ENCODE peak calls at places on chromosomes 6 and 20, in ten cellular contexts. W is RWPE1, K is fibroblast of the aortic adventitia, R is PC-9, N is AG10803, G is fibroblast of lung, S is bronchial epithelial cell, P is heart left ventricle, V is astrocyte, C is WTC11. Z is an unnamed sample.

GRCh38 chr6:19837511-19838441 is 606 bp downstream of the ID4 start:
- DNase-seq in N (peak), P (peak), C (peak), V (peak), G (peak), R (peak), W (no peak), K (peak), S (no peak), Z (no peak)

GRCh38 chr20:62769346-62770071 is 26.8 kb upstream of the MRGBP start:
- DNase-seq in C (no peak), V (no peak), N (no peak), K (no peak), R (no peak), S (no peak), G (no peak), W (no peak), P (no peak), Z (peak)

GRCh38 chr6:113842165-113842564 is 15.0 kb upstream of the MARCKS start:
- DNase-seq in K (peak), R (no peak), G (peak), N (peak), W (no peak), S (no peak), P (no peak), C (no peak), V (peak), Z (no peak)

GRCh38 chr20:17849901-17850673 is 118.5 kb downstream of the SNX5 start:
- DNase-seq in K (peak), V (peak), R (peak), W (peak), N (peak), G (peak), P (peak), C (no peak), S (peak), Z (peak)

GRCh38 chr6:170454512-170455285 is 98.4 kb downstream of the PSMB1 start:
- DNase-seq in N (no peak), W (no peak), V (no peak), C (no peak), G (no peak), K (no peak), S (no peak), R (no peak), P (no peak), Z (no peak)

GRCh38 chr6:11607381-11607780 is 69.8 kb downstream of the TMEM170B start:
- DNase-seq in C (no peak), S (no peak), R (no peak), W (no peak), P (peak), K (peak), V (peak), G (peak), N (peak), Z (no peak)

GRCh38 chr6:135604035-135604865 is 106.7 kb upstream of the AHI1 start:
- DNase-seq in R (no peak), C (no peak), G (no peak), V (no peak), P (no peak), N (no peak), S (no peak), K (no peak), W (no peak), Z (no peak)

GRCh38 chr6:49743427-49743826 is 761 bp downstream of the CRISP3 start:
- DNase-seq in W (no peak), C (no peak), G (no peak), S (no peak), K (no peak), V (no peak), R (no peak), P (no peak), N (no peak), Z (no peak)

GRCh38 chr20:57157106-57157691 is 109.2 kb downstream of the BMP7 start:
- DNase-seq in V (no peak), G (no peak), K (no peak), R (no peak), W (no peak), C (no peak), P (peak), S (no peak), N (no peak), Z (no peak)

GRCh38 chr20:49510562-49511117 is 28.2 kb upstream of the KCNB1 start:
- DNase-seq in K (peak), S (no peak), R (no peak), P (peak), N (peak), G (peak), V (peak), W (no peak), C (no peak), Z (no peak)

GRCh38 chr6:5435449-5435848 is 174.1 kb downstream of the FARS2 start:
- DNase-seq in P (no peak), G (peak), V (peak), K (peak), N (peak), S (no peak), C (no peak), W (no peak), R (no peak), Z (no peak)

GRCh38 chr6:39493174-39493573 is 170.7 kb upstream of the KCNK16 start:
- DNase-seq in R (no peak), S (peak), K (no peak), V (peak), G (peak), W (peak), P (no peak), C (no peak), N (peak), Z (no peak)

GRCh38 chr6:5695260-5696245 is 311.2 kb downstream of the NRN1 start:
- DNase-seq in S (peak), R (no peak), P (no peak), C (no peak), N (peak), G (peak), W (no peak), K (peak), V (peak), Z (no peak)

GRCh38 chr6:34600796-34601195 is 44.7 kb upstream of the SPDEF start:
- DNase-seq in S (no peak), K (no peak), R (no peak), N (no peak), P (no peak), V (no peak), C (no peak), G (no peak), W (no peak), Z (no peak)

GRCh38 chr6:53975966-53976610 is 135.2 kb upstream of the MLIP start:
- DNase-seq in K (peak), P (no peak), G (peak), N (peak), S (no peak), V (peak), W (no peak), C (no peak), R (no peak), Z (no peak)

GRCh38 chr6:466564-466963 is 75.0 kb downstream of the IRF4 start:
- DNase-seq in W (no peak), N (no peak), R (no peak), V (no peak), P (no peak), K (no peak), G (no peak), S (no peak), C (no peak), Z (no peak)

GRCh38 chr20:51579137-51579536 is 36.6 kb upstream of the NFATC2 start:
- DNase-seq in V (peak), N (peak), P (no peak), W (no peak), S (no peak), C (no peak), K (no peak), R (no peak), G (peak), Z (no peak)

GRCh38 chr6:137646506-137646905 is 152.3 kb upstream of the OLIG3 start:
- DNase-seq in V (no peak), N (peak), G (no peak), K (peak), P (no peak), R (no peak), W (no peak), C (no peak), S (no peak), Z (no peak)

GRCh38 chr20:15945301-15945700 is 627.9 kb downstream of the KIF16B start:
- DNase-seq in G (no peak), S (no peak), W (no peak), V (no peak), R (no peak), N (no peak), K (no peak), C (no peak), P (no peak), Z (no peak)

GRCh38 chr6:42304313-42304712 is 86.7 kb upstream of the MRPS10 start:
- DNase-seq in P (no peak), N (no peak), C (no peak), V (no peak), W (no peak), K (no peak), R (no peak), G (no peak), S (no peak), Z (no peak)

GRCh38 chr6:14189122-14189521 is 71.5 kb downstream of the CD83 start:
- DNase-seq in K (no peak), P (no peak), S (no peak), C (no peak), N (no peak), W (no peak), R (no peak), V (no peak), G (no peak), Z (no peak)

GRCh38 chr6:7978736-7979135 is 68.1 kb upstream of the TXNDC5 start:
- DNase-seq in P (no peak), R (no peak), W (no peak), S (no peak), N (no peak), V (peak), K (no peak), C (no peak), G (peak), Z (no peak)

GRCh38 chr6:44642870-44643522 is 255.5 kb downstream of the CDC5L start:
- DNase-seq in S (peak), R (no peak), G (peak), N (peak), V (peak), C (no peak), P (no peak), K (no peak), W (no peak), Z (peak)

GRCh38 chr20:62358171-62358719 is 8.9 kb downstream of the LAMA5 start:
- DNase-seq in N (no peak), K (no peak), R (peak), P (peak), S (no peak), V (no peak), W (no peak), C (no peak), G (no peak), Z (no peak)

GRCh38 chr6:139520321-139520768 is 145.9 kb upstream of the CITED2 start:
- DNase-seq in W (peak), S (peak), C (no peak), K (peak), P (no peak), V (no peak), R (no peak), G (no peak), N (no peak), Z (no peak)

GRCh38 chr6:35497571-35498406 is 910 bp upstream of the TEAD3 start:
- DNase-seq in K (peak), W (peak), P (peak), N (peak), G (peak), C (peak), S (peak), R (no peak), V (peak), Z (no peak)

GRCh38 chr20:51346686-51347485 is 195.6 kb downstream of the NFATC2 start:
- DNase-seq in W (peak), C (no peak), P (no peak), N (peak), G (peak), R (no peak), K (peak), S (peak), V (peak), Z (no peak)

GRCh38 chr20:59412896-59413295 is 112.5 kb downstream of the EDN3 start:
- DNase-seq in K (no peak), C (peak), V (no peak), N (no peak), R (no peak), S (no peak), P (no peak), G (no peak), W (no peak), Z (no peak)

DNA sequence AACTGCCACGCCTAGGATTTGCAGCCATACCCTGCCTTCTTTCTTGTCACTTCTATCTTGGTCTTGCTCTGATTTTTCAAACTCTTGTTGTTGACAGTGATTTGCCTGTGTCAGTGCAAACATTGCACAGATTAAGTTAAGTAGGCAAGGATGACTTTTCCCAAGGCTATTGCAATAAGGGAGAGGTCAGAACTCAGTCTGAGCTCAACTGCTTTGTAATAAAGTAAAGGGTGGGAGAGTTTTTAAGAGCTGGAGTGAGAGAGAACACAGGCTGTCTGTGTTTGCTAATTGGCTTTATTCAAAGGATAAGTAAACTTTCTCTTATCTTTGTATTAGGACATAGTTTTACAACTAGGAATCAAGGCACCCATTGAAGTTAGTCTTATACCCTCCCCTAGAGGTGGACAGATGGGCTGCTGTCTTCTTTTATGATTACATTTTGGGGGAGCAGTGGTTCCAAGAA is 448.6 kb downstream of the PHF3 start:
- DNase-seq in V (no peak), P (no peak), G (no peak), N (no peak), W (no peak), S (no peak), R (no peak), K (no peak), C (no peak), Z (no peak)
- TF ChIP-seq CTCF in V (no peak), P (no peak), G (no peak), N (no peak), W (no peak), S (no peak), R (no peak), K (no peak), C (no peak), Z (no peak)

GRCh38 chr6:168232989-168233874 is 86.3 kb downstream of the DACT2 start:
- DNase-seq in S (no peak), N (no peak), C (no peak), W (no peak), P (no peak), K (no peak), V (no peak), G (no peak), R (no peak), Z (no peak)
- TF ChIP-seq CTCF in S (no peak), N (no peak), C (no peak), W (no peak), P (no peak), K (no peak), V (no peak), G (no peak), R (no peak), Z (no peak)

DNA sequence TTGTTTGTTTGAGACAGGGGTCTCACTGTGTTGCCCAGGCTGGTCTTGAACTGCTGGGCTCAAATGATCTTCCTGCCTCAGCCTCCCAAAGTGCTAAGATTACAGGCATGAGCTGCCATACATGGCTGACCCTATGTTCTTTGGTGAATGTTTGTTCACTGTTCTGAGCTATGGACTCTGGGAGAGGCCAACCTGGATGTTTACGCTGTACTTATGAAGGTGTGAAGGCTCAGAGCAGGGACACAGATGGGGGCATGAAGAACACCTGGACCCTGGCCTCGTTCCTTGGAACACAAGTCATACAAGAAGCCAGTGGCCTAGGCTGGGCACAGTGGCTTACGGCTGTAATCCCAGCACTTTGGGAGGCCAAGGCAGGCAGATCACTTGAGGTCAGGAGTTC is 21.1 kb upstream of the CD24 start:
- DNase-seq in V (no peak), G (no peak), R (no peak), P (no peak), C (no peak), W (no peak), K (no peak), N (no peak), S (no peak), Z (no peak)
- TF ChIP-seq CTCF in V (no peak), G (no peak), R (no peak), P (no peak), C (no peak), W (no peak), K (no peak), N (no peak), S (no peak), Z (no peak)

DNA sequence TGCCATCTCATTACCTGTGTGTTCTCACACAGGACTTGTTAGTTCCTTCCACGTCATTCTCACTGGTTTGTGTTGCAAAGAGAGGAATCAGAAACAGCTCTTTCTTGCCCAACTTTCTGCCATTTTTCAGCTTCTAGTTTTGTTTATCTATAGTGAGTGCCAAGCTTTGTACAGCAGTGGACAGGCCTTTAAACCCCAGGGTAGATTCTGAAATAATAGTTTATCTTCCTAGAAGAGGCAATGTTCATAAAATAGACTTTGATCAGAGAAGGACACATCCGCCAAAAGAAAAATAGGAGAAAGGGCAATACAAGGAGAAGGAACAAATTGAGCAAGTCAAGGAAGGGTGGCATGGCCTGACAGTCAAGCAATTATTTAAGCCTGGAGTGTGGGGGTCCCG is 17.7 kb upstream of the TMEM30A start:
- DNase-seq in V (no peak), N (no peak), C (no peak), K (no peak), P (no peak), W (no peak), S (no peak), G (no peak), R (no peak), Z (no peak)
- TF ChIP-seq CTCF in V (no peak), N (no peak), C (no peak), K (no peak), P (no peak), W (no peak), S (no peak), G (no peak), R (no peak), Z (no peak)

DNA sequence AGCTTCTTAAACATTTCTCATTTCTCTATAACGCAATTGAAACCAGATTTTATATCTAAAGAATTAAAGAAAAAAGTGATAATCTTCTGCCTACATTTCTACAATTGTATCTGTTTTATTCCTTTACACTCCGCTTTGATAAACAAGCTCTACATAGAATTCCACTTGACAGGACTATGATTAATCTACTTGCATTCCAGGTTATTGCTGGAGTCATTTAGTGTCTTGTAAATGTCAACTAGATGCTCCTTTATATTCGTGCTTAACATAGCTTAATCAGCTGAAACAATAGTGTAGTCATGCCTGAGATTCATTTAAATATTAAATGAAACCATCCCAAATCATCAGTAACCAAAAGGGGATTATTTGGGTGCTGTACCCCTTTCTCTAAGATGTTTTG is 284.0 kb downstream of the TRDN start:
- DNase-seq in G (no peak), K (no peak), N (no peak), S (no peak), V (no peak), R (no peak), C (no peak), P (no peak), W (no peak), Z (no peak)
- TF ChIP-seq CTCF in G (no peak), K (no peak), N (no peak), S (no peak), V (no peak), R (no peak), C (no peak), P (no peak), W (no peak), Z (no peak)

DNA sequence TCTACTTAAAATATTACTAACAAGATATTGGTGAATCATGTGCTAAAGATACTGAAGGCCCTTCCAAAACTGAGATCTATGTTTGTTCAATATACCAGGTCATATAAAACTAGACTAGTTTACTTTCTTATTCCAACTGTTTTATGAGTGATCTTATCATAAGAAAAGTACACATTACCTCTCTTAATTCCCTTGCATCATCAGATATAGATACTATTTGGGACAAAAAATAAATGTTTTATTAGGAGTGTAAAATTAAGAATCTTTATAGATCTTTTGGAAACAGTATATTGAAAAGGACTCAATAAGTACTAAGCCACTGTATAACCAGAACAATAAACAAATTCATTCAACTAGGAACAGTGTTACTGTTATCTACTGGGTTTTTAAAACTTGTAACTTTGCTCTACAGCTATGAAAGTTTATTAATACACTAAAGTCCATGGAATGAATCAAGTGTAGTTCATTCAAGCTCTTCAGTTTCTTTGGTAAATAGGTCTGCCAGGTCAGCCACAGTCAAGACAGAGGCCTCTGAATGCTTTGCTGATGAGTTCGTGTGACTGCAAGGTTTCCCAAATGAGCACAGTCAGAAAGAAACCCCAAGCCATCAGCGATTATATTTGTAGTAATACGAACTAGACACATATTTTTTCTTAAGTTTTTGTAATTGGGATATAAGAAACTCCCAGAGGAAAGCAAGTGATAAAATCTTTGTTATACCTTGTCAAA is 71.8 kb upstream of the FBXO30 start:
- DNase-seq in S (no peak), R (no peak), P (no peak), G (peak), V (peak), C (no peak), K (peak), W (no peak), N (peak), Z (no peak)
- TF ChIP-seq CTCF in S (no peak), R (no peak), P (no peak), G (no peak), V (no peak), C (no peak), K (no peak), W (no peak), N (no peak), Z (no peak)

GRCh38 chr6:87472525-87473418 is at the start of gene SLC35A1:
- DNase-seq in K (peak), N (peak), V (peak), S (peak), P (peak), C (peak), R (peak), W (peak), G (peak), Z (peak)
- TF ChIP-seq CTCF in K (peak), N (no peak), V (no peak), S (no peak), P (peak), C (no peak), R (peak), W (no peak), G (peak), Z (peak)

DNA sequence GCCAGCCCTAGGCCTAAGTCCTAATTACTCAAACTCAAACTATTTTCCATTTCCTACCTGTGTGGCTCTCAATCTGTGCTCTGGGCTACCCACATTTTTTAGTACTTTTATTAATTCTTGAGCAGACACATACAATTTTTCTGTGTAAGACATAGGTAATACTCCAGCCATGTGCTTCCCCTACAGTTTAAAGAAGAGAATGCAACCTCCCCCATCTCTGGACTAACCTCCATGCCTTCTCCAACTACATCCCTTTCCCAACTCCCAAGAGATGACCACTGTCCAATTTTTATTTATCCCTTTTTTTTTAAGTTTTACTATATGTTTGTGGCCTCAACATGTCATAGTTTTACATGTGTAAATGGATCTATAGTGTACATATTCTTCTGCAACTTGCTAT is 5.8 kb downstream of the HMGN4 start:
- DNase-seq in R (no peak), P (no peak), K (peak), N (no peak), V (no peak), W (peak), G (no peak), S (peak), C (no peak), Z (no peak)
- TF ChIP-seq CTCF in R (peak), P (no peak), K (peak), N (peak), V (peak), W (peak), G (peak), S (peak), C (no peak), Z (peak)

Z was measured in CD14-positive monocyte.